ENCODE peak calls at places on chromosomes 2 and 18, in eight cellular contexts. D is IMR-90; U is PC-9; V is OCI-LY7; K is CD4-positive, CD25-positive, alpha-beta regulatory T cell; E is neural progenitor cell; B is spleen; J is colonic mucosa. S is an unnamed sample.

GRCh38 chr2:180705122-180705521 is 275.3 kb upstream of the UBE2E3 start:
- DNase-seq in D (peak; percentile 72), V (no peak), U (no peak), E (no peak), K (no peak), J (no peak), B (no peak), S (no peak)

GRCh38 chr2:99694331-99694730 is 204.5 kb upstream of the REV1 start:
- DNase-seq in U (no peak), D (no peak), K (no peak), V (no peak), E (no peak), B (no peak), J (no peak), S (no peak)

GRCh38 chr2:231387904-231388724 is 7.4 kb upstream of the B3GNT7 start:
- DNase-seq in U (peak; percentile 40), J (no peak), E (no peak), K (no peak), B (no peak), D (peak; percentile 56), V (no peak), S (no peak)

GRCh38 chr2:227717687-227718567 is at the start of gene SLC19A3:
- DNase-seq in J (peak; percentile 95), B (peak; percentile 75), E (peak; percentile 94), D (peak; percentile 50), K (no peak), V (no peak), U (peak; percentile 78), S (no peak)

GRCh38 chr2:118613742-118614141 is 233.7 kb downstream of the EN1 start:
- DNase-seq in J (no peak), D (no peak), E (no peak), B (no peak), U (no peak), K (no peak), V (no peak), S (no peak)

GRCh38 chr18:25230658-25231326 is 121.2 kb downstream of the ZNF521 start:
- DNase-seq in K (no peak), U (no peak), B (peak; percentile 78), V (no peak), D (peak; percentile 90), J (peak; percentile 46), E (no peak), S (no peak)

GRCh38 chr2:9138507-9139085 is 68.0 kb upstream of the ASAP2 start:
- DNase-seq in E (peak; percentile 80), D (no peak), J (peak; percentile 42), B (peak; percentile 65), K (no peak), U (peak; percentile 20), V (peak; percentile 48), S (no peak)

GRCh38 chr18:27843783-27844415 is 333.0 kb downstream of the CDH2 start:
- DNase-seq in J (no peak), B (no peak), D (peak; percentile 36), E (no peak), K (no peak), U (no peak), V (no peak), S (no peak)

GRCh38 chr2:220163486-220163885 is 536.1 kb downstream of the SLC4A3 start:
- DNase-seq in D (peak; percentile 34), B (no peak), U (no peak), J (no peak), K (no peak), V (no peak), E (no peak), S (no peak)

GRCh38 chr18:46071894-46072867 is at the start of gene PSTPIP2:
- DNase-seq in D (peak; percentile 54), K (peak; percentile 75), V (no peak), J (peak; percentile 68), U (no peak), B (peak; percentile 96), E (peak; percentile 72), S (peak; percentile 63)

GRCh38 chr18:13530879-13531387 is 195.4 kb downstream of the FAM210A start:
- DNase-seq in J (peak; percentile 43), U (peak; percentile 36), K (peak; percentile 37), D (peak; percentile 8), V (peak; percentile 34), E (peak; percentile 52), B (no peak), S (no peak)

GRCh38 chr18:23718243-23718720 is 29.0 kb downstream of the LAMA3 start:
- DNase-seq in B (no peak), J (no peak), E (no peak), U (no peak), K (no peak), V (no peak), D (peak; percentile 79), S (no peak)

GRCh38 chr2:161090401-161090800 is 69.8 kb upstream of the TANK start:
- DNase-seq in J (no peak), K (peak; percentile 82), D (peak; percentile 12), U (no peak), V (no peak), E (no peak), B (peak; percentile 86), S (peak; percentile 37)

GRCh38 chr2:181678033-181678586 is 2.2 kb downstream of the NEUROD1 start:
- DNase-seq in U (no peak), V (no peak), B (peak; percentile 77), K (peak; percentile 65), E (peak; percentile 96), D (peak; percentile 78), J (peak; percentile 56), S (peak; percentile 42)

GRCh38 chr2:113675885-113676284 is 48.8 kb downstream of the RABL2A start:
- DNase-seq in B (no peak), J (no peak), E (no peak), V (no peak), D (no peak), K (no peak), U (no peak), S (no peak)

GRCh38 chr2:219433666-219434467 is 776 bp upstream of the SPEG start:
- DNase-seq in D (peak; percentile 71), B (peak; percentile 31), E (peak; percentile 83), K (peak; percentile 37), U (no peak), J (no peak), V (peak; percentile 42), S (no peak)

GRCh38 chr2:46647041-46647440 is 167.7 kb downstream of the TMEM247 start:
- DNase-seq in J (no peak), V (no peak), K (no peak), B (no peak), D (no peak), U (no peak), E (no peak), S (no peak)
- H3K4me1 ChIP-seq in J (no peaks in the 10 kb centered on the region), V (no peaks in the 10 kb centered on the region), K (no peaks in the 10 kb centered on the region), B (no peaks in the 10 kb centered on the region), D (peaks cover 27% of the 10 kb centered on the region), U (peaks cover 54% of the 10 kb centered on the region), E (no peaks in the 10 kb centered on the region), S (no peaks in the 10 kb centered on the region)

DNA sequence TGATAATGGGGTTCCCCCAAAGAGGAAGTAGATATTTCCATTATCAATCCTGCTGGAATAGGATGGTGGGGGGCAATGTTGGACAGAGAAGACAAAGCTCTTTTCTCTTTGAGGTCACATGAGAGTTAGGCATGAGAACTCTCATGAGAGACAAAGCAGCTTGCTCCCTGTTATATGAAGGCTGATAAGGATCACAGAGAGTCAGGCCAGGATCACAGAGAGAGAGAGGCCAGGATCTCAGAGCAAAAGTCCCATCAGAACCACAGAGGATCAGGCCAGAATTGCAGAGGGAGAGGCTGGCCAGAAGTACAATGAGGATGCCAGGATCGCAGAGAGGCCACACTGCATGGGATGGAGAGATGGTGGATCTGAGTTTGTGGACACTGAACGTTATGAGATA is 457.1 kb downstream of the LPIN1 start:
- DNase-seq in U (no peak), K (no peak), D (no peak), E (no peak), J (no peak), V (no peak), B (no peak), S (no peak)
- H3K9me3 ChIP-seq in U (peaks cover 6% of the 10 kb centered on the region), K (no peaks in the 10 kb centered on the region), D (no peaks in the 10 kb centered on the region), E (no peaks in the 10 kb centered on the region), J (no peaks in the 10 kb centered on the region), V (peaks cover 10% of the 10 kb centered on the region), B (peaks cover 22% of the 10 kb centered on the region), S (no peaks in the 10 kb centered on the region)

GRCh38 chr18:51077217-51077616 is 47.2 kb downstream of the SMAD4 start:
- DNase-seq in D (peak; percentile 62), U (no peak), V (no peak), J (no peak), E (no peak), B (no peak), K (no peak), S (no peak)
- H3K36me3 ChIP-seq in D (peaks cover 32% of the 10 kb centered on the region), U (peaks cover 22% of the 10 kb centered on the region), V (peaks cover 64% of the 10 kb centered on the region), J (peaks cover 4% of the 10 kb centered on the region), E (peaks cover 30% of the 10 kb centered on the region), B (peaks cover 37% of the 10 kb centered on the region), K (peaks cover 77% of the 10 kb centered on the region), S (peaks cover 40% of the 10 kb centered on the region)

DNA sequence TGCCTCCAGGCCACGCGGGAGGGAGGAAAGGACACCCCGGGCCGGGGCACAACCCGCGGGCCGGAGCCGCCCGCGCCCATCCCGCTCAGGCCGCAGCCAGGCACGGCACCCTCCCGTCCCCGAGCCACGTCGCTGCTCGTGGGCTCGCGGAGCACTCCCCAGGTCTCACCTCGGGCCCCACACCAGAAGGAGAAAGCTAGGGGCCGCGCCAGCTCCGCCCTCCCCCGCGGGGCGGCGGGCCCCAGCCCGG is 614 bp downstream of the HDLBP start:
- DNase-seq in D (no peak), J (no peak), K (no peak), U (no peak), E (no peak), V (no peak), B (no peak), S (no peak)
- H3K4me1 ChIP-seq in D (peaks cover 2% of the 10 kb centered on the region), J (no peaks in the 10 kb centered on the region), K (peaks cover 58% of the 10 kb centered on the region), U (peaks cover 36% of the 10 kb centered on the region), E (peaks cover 18% of the 10 kb centered on the region), V (peaks cover 68% of the 10 kb centered on the region), B (peaks cover 65% of the 10 kb centered on the region), S (peaks cover 82% of the 10 kb centered on the region)

DNA sequence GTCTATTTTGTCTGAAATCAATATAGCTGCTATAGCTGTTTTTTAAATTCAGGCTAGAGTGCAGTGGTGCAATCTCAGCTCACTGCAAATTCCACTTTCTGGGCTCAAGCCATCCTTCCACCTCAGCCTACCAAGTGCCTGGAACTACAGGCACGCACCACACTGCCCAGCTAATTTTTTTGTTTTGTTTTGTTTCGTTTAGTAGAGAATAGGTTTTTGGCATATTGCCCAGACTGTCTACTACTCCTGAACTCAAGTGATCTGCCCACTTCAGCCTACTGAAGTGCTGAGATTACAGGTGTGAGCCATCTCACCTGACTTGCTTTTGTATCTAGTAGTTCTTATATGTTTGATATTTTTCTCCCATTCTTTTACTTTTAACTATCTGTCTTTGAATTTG is 259.7 kb downstream of the CDH19 start:
- DNase-seq in V (no peak), K (no peak), B (no peak), D (no peak), J (no peak), E (no peak), U (peak; percentile 1), S (no peak)
- H3K9me3 ChIP-seq in V (no peaks in the 10 kb centered on the region), K (peaks cover 2% of the 10 kb centered on the region), B (no peaks in the 10 kb centered on the region), D (peaks cover 9% of the 10 kb centered on the region), J (no peaks in the 10 kb centered on the region), E (no peaks in the 10 kb centered on the region), U (no peaks in the 10 kb centered on the region), S (no peaks in the 10 kb centered on the region)

DNA sequence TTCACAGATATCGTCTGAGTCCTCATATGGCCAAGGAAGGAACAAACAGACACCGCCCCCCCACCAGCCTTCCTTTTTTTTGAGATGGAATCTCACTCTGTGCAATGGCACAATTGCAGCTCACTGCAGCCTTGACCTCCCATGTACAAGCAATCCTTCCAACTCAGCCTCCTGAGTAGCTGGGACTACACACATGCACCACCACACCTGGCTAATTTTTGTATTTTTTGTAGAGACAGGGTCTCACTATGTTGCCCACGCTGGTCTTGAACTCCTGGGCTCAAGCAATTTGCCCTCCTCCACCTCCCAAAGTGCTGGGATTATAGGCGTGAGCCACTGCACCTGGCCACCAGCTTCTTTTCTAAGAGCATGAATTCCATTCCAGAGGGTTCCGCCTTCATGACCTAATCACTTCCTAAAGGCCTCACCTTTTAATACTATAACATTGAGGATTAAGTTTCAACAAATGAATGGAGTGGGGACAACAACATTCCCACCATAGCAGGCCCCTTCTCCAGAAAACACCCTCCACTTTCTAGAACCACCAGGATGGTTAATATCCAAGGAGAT is 2.2 kb upstream of the TMBIM1 start:
- DNase-seq in V (no peak), K (no peak), J (no peak), D (no peak), U (no peak), E (no peak), B (no peak), S (no peak)
- H3K36me3 ChIP-seq in V (no peaks in the 10 kb centered on the region), K (no peaks in the 10 kb centered on the region), J (no peaks in the 10 kb centered on the region), D (no peaks in the 10 kb centered on the region), U (no peaks in the 10 kb centered on the region), E (no peaks in the 10 kb centered on the region), B (no peaks in the 10 kb centered on the region), S (no peaks in the 10 kb centered on the region)

S was measured in CD4-positive, alpha-beta memory T cell.